ENCODE peak calls at places on chromosome X, in four cellular contexts. K is T1000, B is HuH-7, T is GM04503. H is an unnamed sample.

GRCh38 chrX:107731831-107732502 is 43.6 kb downstream of the TSC22D3 start:
- DNase-seq in K (no peak), B (no peak), T (no peak), H (no peak)

GRCh38 chrX:65741823-65742222 is 74.4 kb downstream of the MSN start:
- DNase-seq in K (no peak), T (no peak), B (no peak), H (no peak)

GRCh38 chrX:74422029-74422352 is 698 bp downstream of the SLC16A2 start:
- DNase-seq in K (no peak), B (no peak), T (no peak), H (no peak)

GRCh38 chrX:124033821-124034220 is 72.3 kb downstream of the STAG2 start:
- DNase-seq in B (no peak), T (no peak), K (no peak), H (no peak)

GRCh38 chrX:83077606-83078005 is 430.5 kb upstream of the POU3F4 start:
- DNase-seq in B (no peak), K (no peak), T (no peak), H (no peak)

GRCh38 chrX:48514868-48515460 is 6.2 kb downstream of the PORCN start:
- DNase-seq in K (no peak), B (no peak), T (no peak), H (no peak)

GRCh38 chrX:76802698-76803097 is 375.2 kb downstream of the MAGEE1 start:
- DNase-seq in K (peak; percentile 11), T (no peak), B (no peak), H (no peak)

GRCh38 chrX:53263597-53264094 is 17.7 kb downstream of the IQSEC2 start:
- DNase-seq in K (peak; percentile 67), B (no peak), T (no peak), H (no peak)

GRCh38 chrX:129719268-129719667 is 19.5 kb upstream of the XPNPEP2 start:
- DNase-seq in B (no peak), T (no peak), K (no peak), H (no peak)

GRCh38 chrX:67893931-67894330 is 350.1 kb downstream of the AR start:
- DNase-seq in K (no peak), B (no peak), T (no peak), H (no peak)

H was measured in COR-L47.